ENCODE peak calls at places on chromosomes 4 and X, in five cellular contexts. One of them, this sample, is unnamed.

GRCh38 chr4:184536881-184537248 is 62.5 kb upstream of the IRF2 start:
- DNase-seq in HCT116: no peak
- DNase-seq in progenitor cell of endocrine pancreas: no peak
- DNase-seq in nephron progenitor cell: no peak
- DNase-seq in tibial nerve: no peak
- DNase-seq in this sample: no peak

GRCh38 chrX:41522071-41522470 is 74.9 kb downstream of the NYX start:
- DNase-seq in HCT116: no peak
- DNase-seq in progenitor cell of endocrine pancreas: no peak
- DNase-seq in nephron progenitor cell: no peak
- DNase-seq in tibial nerve: no peak
- DNase-seq in this sample: no peak

GRCh38 chrX:39445336-39445735 is 644.1 kb downstream of the MID1IP1 start:
- DNase-seq in HCT116: no peak
- DNase-seq in progenitor cell of endocrine pancreas: no peak
- DNase-seq in nephron progenitor cell: peak
- DNase-seq in tibial nerve: no peak
- DNase-seq in this sample: no peak

GRCh38 chrX:107374116-107374515 is 75.3 kb upstream of the FRMPD3 start:
- DNase-seq in HCT116: no peak
- DNase-seq in progenitor cell of endocrine pancreas: no peak
- DNase-seq in nephron progenitor cell: no peak
- DNase-seq in tibial nerve: no peak
- DNase-seq in this sample: no peak

GRCh38 chrX:121195719-121196118 is 148.3 kb downstream of the GLUD2 start:
- DNase-seq in HCT116: no peak
- DNase-seq in progenitor cell of endocrine pancreas: no peak
- DNase-seq in nephron progenitor cell: no peak
- DNase-seq in tibial nerve: no peak
- DNase-seq in this sample: no peak

GRCh38 chrX:17968367-17968766 is 107.3 kb upstream of the RAI2 start:
- DNase-seq in HCT116: no peak
- DNase-seq in progenitor cell of endocrine pancreas: no peak
- DNase-seq in nephron progenitor cell: no peak
- DNase-seq in tibial nerve: no peak
- DNase-seq in this sample: no peak

GRCh38 chrX:112761239-112762207 is 79.1 kb downstream of the AMOT start:
- DNase-seq in HCT116: no peak
- DNase-seq in progenitor cell of endocrine pancreas: no peak
- DNase-seq in nephron progenitor cell: no peak
- DNase-seq in tibial nerve: no peak
- DNase-seq in this sample: no peak

GRCh38 chr4:184755278-184755677 is 21.4 kb upstream of the CENPU start:
- DNase-seq in HCT116: no peak
- DNase-seq in progenitor cell of endocrine pancreas: no peak
- DNase-seq in nephron progenitor cell: no peak
- DNase-seq in tibial nerve: no peak
- DNase-seq in this sample: no peak

GRCh38 chr4:6576932-6577331 is 1.9 kb downstream of the MAN2B2 start:
- DNase-seq in HCT116: no peak
- DNase-seq in progenitor cell of endocrine pancreas: no peak
- DNase-seq in nephron progenitor cell: no peak
- DNase-seq in tibial nerve: no peak
- DNase-seq in this sample: no peak

GRCh38 chr4:140005699-140006098 is 148.3 kb downstream of the MAML3 start:
- DNase-seq in HCT116: no peak
- DNase-seq in progenitor cell of endocrine pancreas: no peak
- DNase-seq in nephron progenitor cell: no peak
- DNase-seq in tibial nerve: no peak
- DNase-seq in this sample: no peak

GRCh38 chr4:150561338-150561737 is 20.6 kb upstream of the MAB21L2 start:
- DNase-seq in HCT116: no peak
- DNase-seq in progenitor cell of endocrine pancreas: no peak
- DNase-seq in nephron progenitor cell: no peak
- DNase-seq in tibial nerve: no peak
- DNase-seq in this sample: no peak

GRCh38 chr4:3724319-3725231 is 41.6 kb upstream of the ADRA2C start:
- DNase-seq in HCT116: no peak
- DNase-seq in progenitor cell of endocrine pancreas: no peak
- DNase-seq in nephron progenitor cell: peak
- DNase-seq in tibial nerve: no peak
- DNase-seq in this sample: no peak

GRCh38 chr4:100694467-100694866 is 176.6 kb upstream of the EMCN start:
- DNase-seq in HCT116: no peak
- DNase-seq in progenitor cell of endocrine pancreas: no peak
- DNase-seq in nephron progenitor cell: no peak
- DNase-seq in tibial nerve: no peak
- DNase-seq in this sample: no peak

GRCh38 chr4:32462944-32463343 is 1742.8 kb downstream of the PCDH7 start:
- DNase-seq in HCT116: peak
- DNase-seq in progenitor cell of endocrine pancreas: no peak
- DNase-seq in nephron progenitor cell: no peak
- DNase-seq in tibial nerve: no peak
- DNase-seq in this sample: no peak

GRCh38 chr4:77849278-77849965 is 13.2 kb upstream of the MRPL1 start:
- DNase-seq in HCT116: no peak
- DNase-seq in progenitor cell of endocrine pancreas: no peak
- DNase-seq in nephron progenitor cell: no peak
- DNase-seq in tibial nerve: no peak
- DNase-seq in this sample: no peak

GRCh38 chr4:151092488-151092887 is 6.9 kb upstream of the RPS3A start:
- DNase-seq in HCT116: no peak
- DNase-seq in progenitor cell of endocrine pancreas: no peak
- DNase-seq in nephron progenitor cell: no peak
- DNase-seq in tibial nerve: no peak
- DNase-seq in this sample: no peak

GRCh38 chr4:151862766-151863165 is 102.0 kb upstream of the GATB start:
- DNase-seq in HCT116: no peak
- DNase-seq in progenitor cell of endocrine pancreas: no peak
- DNase-seq in nephron progenitor cell: no peak
- DNase-seq in tibial nerve: no peak
- DNase-seq in this sample: peak

GRCh38 chr4:56979674-56980073 is 978 bp downstream of the POLR2B start:
- DNase-seq in HCT116: no peak
- DNase-seq in progenitor cell of endocrine pancreas: no peak
- DNase-seq in nephron progenitor cell: peak
- DNase-seq in tibial nerve: no peak
- DNase-seq in this sample: peak

GRCh38 chr4:184163813-184164212 is 53.9 kb downstream of the ENPP6 start:
- DNase-seq in HCT116: no peak
- DNase-seq in progenitor cell of endocrine pancreas: peak
- DNase-seq in nephron progenitor cell: peak
- DNase-seq in tibial nerve: no peak
- DNase-seq in this sample: peak

GRCh38 chrX:143634701-143635442 is 1.0 kb downstream of the SLITRK4 start:
- DNase-seq in HCT116: no peak
- DNase-seq in progenitor cell of endocrine pancreas: peak
- DNase-seq in nephron progenitor cell: peak
- DNase-seq in tibial nerve: no peak
- DNase-seq in this sample: no peak

GRCh38 chr4:13524504-13525243 is 19.6 kb downstream of the NKX3-2 start:
- DNase-seq in HCT116: no peak
- DNase-seq in progenitor cell of endocrine pancreas: no peak
- DNase-seq in nephron progenitor cell: no peak
- DNase-seq in tibial nerve: no peak
- DNase-seq in this sample: no peak

GRCh38 chr4:150256841-150257273 is 178.6 kb downstream of the DCLK2 start:
- DNase-seq in HCT116: no peak
- DNase-seq in progenitor cell of endocrine pancreas: no peak
- DNase-seq in nephron progenitor cell: no peak
- DNase-seq in tibial nerve: no peak
- DNase-seq in this sample: peak

GRCh38 chr4:44760142-44760898 is 34.0 kb upstream of the GNPDA2 start:
- DNase-seq in HCT116: peak
- DNase-seq in progenitor cell of endocrine pancreas: no peak
- DNase-seq in nephron progenitor cell: peak
- DNase-seq in tibial nerve: no peak
- DNase-seq in this sample: peak

GRCh38 chr4:148026022-148026421 is 294.1 kb downstream of the ARHGAP10 start:
- DNase-seq in HCT116: no peak
- DNase-seq in progenitor cell of endocrine pancreas: no peak
- DNase-seq in nephron progenitor cell: no peak
- DNase-seq in tibial nerve: no peak
- DNase-seq in this sample: no peak

GRCh38 chr4:118682928-118683327 is 2.3 kb upstream of the METTL14 start:
- DNase-seq in HCT116: no peak
- DNase-seq in progenitor cell of endocrine pancreas: no peak
- DNase-seq in nephron progenitor cell: no peak
- DNase-seq in tibial nerve: no peak
- DNase-seq in this sample: peak

GRCh38 chr4:184648220-184649025 is 824 bp downstream of the CASP3 start:
- DNase-seq in HCT116: no peak
- DNase-seq in progenitor cell of endocrine pancreas: peak
- DNase-seq in nephron progenitor cell: peak
- DNase-seq in tibial nerve: peak
- DNase-seq in this sample: peak

GRCh38 chr4:114807759-114808404 is 209.3 kb downstream of the UGT8 start:
- DNase-seq in HCT116: peak
- DNase-seq in progenitor cell of endocrine pancreas: peak
- DNase-seq in nephron progenitor cell: peak
- DNase-seq in tibial nerve: no peak
- DNase-seq in this sample: peak

GRCh38 chr4:6991771-6992557 is 51.2 kb upstream of the TADA2B start:
- DNase-seq in HCT116: no peak
- DNase-seq in progenitor cell of endocrine pancreas: no peak
- DNase-seq in nephron progenitor cell: no peak
- DNase-seq in tibial nerve: no peak
- DNase-seq in this sample: no peak

GRCh38 chrX:49209434-49210251 is 9.7 kb upstream of the SYP start:
- DNase-seq in HCT116: no peak
- DNase-seq in progenitor cell of endocrine pancreas: no peak
- DNase-seq in nephron progenitor cell: no peak
- DNase-seq in tibial nerve: no peak
- DNase-seq in this sample: no peak